ENCODE peak calls at places on chromosomes 6 and 20, in five cellular contexts. D, N, K, E and F are unnamed samples.

GRCh38 chr6:164099535-164099982 is 685.0 kb downstream of the QKI start:
- DNase-seq in D (no peak), N (no peak), K (no peak), E (no peak), F (no peak)

GRCh38 chr6:48194596-48195295 is 83.7 kb upstream of the PTCHD4 start:
- DNase-seq in D (no peak), N (no peak), K (no peak), E (no peak), F (no peak)

GRCh38 chr6:165986647-165987482 is 180.8 kb downstream of the TBXT start:
- DNase-seq in D (peak; percentile 30), N (no peak), K (no peak), E (no peak), F (no peak)

GRCh38 chr20:23149623-23150279 is 63.6 kb upstream of the CD93 start:
- DNase-seq in D (no peak), N (no peak), K (no peak), E (no peak), F (no peak)

GRCh38 chr20:32511358-32512046 is 73.6 kb downstream of the NOL4L start:
- DNase-seq in D (no peak), N (no peak), K (no peak), E (no peak), F (no peak)

GRCh38 chr6:25296217-25296905 is 17.2 kb downstream of the CARMIL1 start:
- DNase-seq in D (no peak), N (no peak), K (no peak), E (no peak), F (no peak)

GRCh38 chr20:13271977-13272975 is 51.2 kb downstream of the ISM1 start:
- DNase-seq in D (peak; percentile 9), N (no peak), K (no peak), E (no peak), F (no peak)

GRCh38 chr6:79421707-79422484 is 115.3 kb downstream of the LCA5 start:
- DNase-seq in D (peak; percentile 97), N (peak; percentile 81), K (peak; percentile 45), E (no peak), F (peak; percentile 27)

GRCh38 chr20:62617711-62618483 is 24.4 kb upstream of the SLCO4A1 start:
- DNase-seq in D (no peak), N (no peak), K (peak; percentile 57), E (peak; percentile 77), F (no peak)

GRCh38 chr6:44495036-44495901 is 107.8 kb downstream of the CDC5L start:
- DNase-seq in D (peak; percentile 37), N (no peak), K (no peak), E (no peak), F (no peak)

GRCh38 chr20:58891076-58891685 is 38.7 kb downstream of the GNAS start:
- DNase-seq in D (peak; percentile 43), N (no peak), K (peak; percentile 90), E (no peak), F (no peak)

GRCh38 chr6:157021267-157022021 is 244.3 kb downstream of the ARID1B start:
- DNase-seq in D (peak; percentile 85), N (peak; percentile 59), K (peak; percentile 93), E (peak; percentile 57), F (peak; percentile 67)

GRCh38 chr6:168116446-168116974 is 37.5 kb upstream of the FRMD1 start:
- DNase-seq in D (no peak), N (no peak), K (no peak), E (no peak), F (no peak)

GRCh38 chr20:52845044-52845443 is 127.1 kb upstream of the TSHZ2 start:
- DNase-seq in D (no peak), N (no peak), K (no peak), E (no peak), F (no peak)

GRCh38 chr20:52838510-52839241 is 133.5 kb upstream of the TSHZ2 start:
- DNase-seq in D (no peak), N (no peak), K (no peak), E (no peak), F (no peak)

DNA sequence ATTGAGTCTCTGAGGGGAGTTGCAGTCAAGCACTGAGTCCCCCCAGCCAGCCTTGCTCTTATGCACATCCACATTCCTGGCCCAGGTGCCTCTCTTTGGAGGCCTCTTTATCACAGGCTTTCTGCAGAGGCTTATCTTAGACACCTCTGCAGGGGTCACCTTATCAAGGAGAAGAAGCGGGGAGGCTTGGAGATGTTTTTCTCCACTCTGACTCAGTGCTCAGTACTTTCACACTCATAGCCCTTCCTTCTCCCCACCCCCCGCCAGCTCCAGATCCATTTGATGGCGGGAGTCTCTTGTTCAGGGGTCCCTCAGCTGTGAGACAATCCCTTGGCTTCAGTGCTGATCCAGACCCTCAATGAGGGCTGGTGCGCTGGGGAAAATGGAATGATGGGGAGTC is 132.1 kb upstream of the TSHZ2 start:
- DNase-seq in D (no peak), N (no peak), K (no peak), E (no peak), F (no peak)
- TF ChIP-seq CTCF in D (no peak), N (no peak), K (no peak), E (no peak), F (no peak)

GRCh38 chr20:50085481-50086365 is 27.2 kb downstream of the UBE2V1 start:
- DNase-seq in D (peak; percentile 71), N (peak; percentile 27), K (no peak), E (peak; percentile 47), F (no peak)
- H3K4me3 ChIP-seq in D (no peak overlapping the region), N (no peak overlapping the region), K (peak overlapping the region; percentile 32), E (peak overlapping the region; percentile 15), F (no peak overlapping the region)

DNA sequence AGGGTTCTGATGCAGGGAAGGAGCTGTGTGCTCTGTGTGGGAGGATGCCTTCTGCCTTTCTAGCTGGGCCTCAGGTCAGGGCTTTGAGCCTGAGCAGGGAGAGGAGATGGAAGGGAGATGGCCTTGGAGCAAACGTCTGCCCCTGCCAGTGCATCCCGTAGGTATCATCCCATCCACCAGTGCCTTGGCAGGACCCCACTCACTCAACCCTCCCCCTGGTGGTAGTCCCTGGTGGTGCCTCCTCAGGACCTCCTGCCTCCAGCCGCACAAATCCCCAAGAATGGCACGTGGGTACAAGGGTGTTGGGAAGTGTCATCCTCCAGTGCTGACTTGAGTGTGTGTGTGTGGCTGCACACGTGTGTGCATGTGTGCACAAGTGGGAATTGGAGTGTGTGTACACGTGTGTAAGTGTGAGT is 23.1 kb upstream of the MICB start:
- DNase-seq in D (no peak), N (no peak), K (no peak), E (no peak), F (no peak)
- TF ChIP-seq CTCF in D (peak; percentile 37), N (peak; percentile 28), K (no peak), E (no peak), F (peak; percentile 36)

GRCh38 chr6:3504354-3504753 is 47.5 kb upstream of the SLC22A23 start:
- DNase-seq in D (no peak), N (no peak), K (no peak), E (no peak), F (no peak)

GRCh38 chr6:3499603-3500002 is 42.8 kb upstream of the SLC22A23 start:
- DNase-seq in D (no peak), N (no peak), K (no peak), E (no peak), F (no peak)

GRCh38 chr6:3500262-3501001 is 43.6 kb upstream of the SLC22A23 start:
- DNase-seq in D (peak; percentile 95), N (no peak), K (no peak), E (no peak), F (no peak)

GRCh38 chr6:3504938-3505735 is 48.3 kb upstream of the SLC22A23 start:
- DNase-seq in D (peak; percentile 66), N (no peak), K (no peak), E (no peak), F (no peak)

GRCh38 chr6:3501826-3502505 is 45.1 kb upstream of the SLC22A23 start:
- DNase-seq in D (no peak), N (no peak), K (no peak), E (no peak), F (no peak)
- H3K4me3 ChIP-seq in D (no peak overlapping the region), N (no peak overlapping the region), K (no peak overlapping the region), E (no peak overlapping the region), F (no peak overlapping the region)

DNA sequence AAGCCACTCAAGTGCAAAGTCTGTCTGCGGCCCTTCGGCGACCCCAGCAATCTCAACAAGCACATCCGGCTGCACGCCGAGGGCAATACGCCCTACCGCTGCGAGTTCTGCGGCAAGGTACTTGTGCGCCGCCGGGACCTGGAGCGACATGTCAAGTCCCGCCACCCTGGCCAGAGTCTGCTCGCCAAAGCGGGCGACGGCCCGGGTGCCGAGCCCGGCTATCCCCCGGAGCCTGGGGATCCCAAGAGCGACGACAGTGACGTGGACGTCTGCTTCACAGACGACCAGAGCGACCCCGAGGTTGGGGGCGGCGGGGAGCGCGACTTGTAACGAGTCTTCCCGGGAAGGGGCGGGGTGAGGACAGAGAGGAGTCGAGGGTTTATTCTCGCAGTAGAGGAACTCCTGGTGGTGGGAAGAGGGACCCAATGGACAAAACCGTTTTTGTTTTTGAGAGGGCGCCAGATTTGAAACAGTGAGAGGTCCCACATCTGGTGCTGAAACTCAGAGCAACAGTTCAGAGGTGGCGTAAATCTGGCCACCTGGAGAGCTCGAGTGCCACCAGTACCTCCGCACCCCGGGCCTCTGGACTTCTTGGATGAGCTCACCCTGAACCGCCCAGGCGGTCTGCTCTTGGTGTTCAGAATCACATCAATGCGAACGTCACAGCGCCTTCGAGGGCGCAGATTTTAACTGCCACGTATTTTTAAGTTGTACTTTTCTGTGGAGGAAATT is 8.0 kb downstream of the PRDM13 start:
- DNase-seq in D (no peak), N (no peak), K (no peak), E (no peak), F (no peak)
- TF ChIP-seq CTCF in D (no peak), N (no peak), K (no peak), E (no peak), F (no peak)

GRCh38 chr20:25054995-25055629 is 2.8 kb downstream of the ACSS1 start:
- DNase-seq in D (peak; percentile 58), N (no peak), K (no peak), E (no peak), F (no peak)
- H3K4me3 ChIP-seq in D (no peak overlapping the region), N (no peak overlapping the region), K (no peak overlapping the region), E (no peak overlapping the region), F (no peak overlapping the region)

GRCh38 chr20:7858851-7859250 is 81.4 kb downstream of the HAO1 start:
- DNase-seq in D (no peak), N (no peak), K (no peak), E (no peak), F (no peak)

GRCh38 chr20:7853493-7853892 is 86.8 kb downstream of the HAO1 start:
- DNase-seq in D (peak; percentile 63), N (no peak), K (no peak), E (no peak), F (no peak)

GRCh38 chr20:7856756-7857155 is 83.5 kb downstream of the HAO1 start:
- DNase-seq in D (peak; percentile 76), N (no peak), K (no peak), E (peak; percentile 5), F (peak; percentile 14)

GRCh38 chr20:7855545-7855944 is 84.7 kb downstream of the HAO1 start:
- DNase-seq in D (no peak), N (no peak), K (no peak), E (no peak), F (no peak)

DNA sequence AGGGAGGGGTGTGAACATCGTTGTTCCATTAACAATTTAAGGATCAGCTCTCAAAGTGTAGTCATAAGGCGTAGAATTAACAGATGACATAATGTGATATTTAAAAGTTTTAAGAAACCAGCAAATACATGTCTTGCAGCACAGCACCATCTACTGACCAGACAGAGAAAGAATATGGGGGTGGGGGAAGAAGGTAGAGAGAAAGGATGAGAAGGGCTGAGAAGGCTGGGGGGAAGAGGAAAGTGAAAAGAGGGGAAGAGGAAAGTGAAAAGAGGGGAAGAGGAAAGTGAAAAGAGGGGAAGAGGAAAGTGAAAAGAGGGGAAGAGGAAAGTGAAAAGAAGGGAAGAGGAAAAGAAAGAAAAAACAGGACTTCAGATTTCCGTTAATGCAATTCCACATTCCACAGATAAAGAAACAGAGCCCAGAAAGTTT is 80.9 kb downstream of the HAO1 start:
- DNase-seq in D (peak; percentile 79), N (no peak), K (no peak), E (peak; percentile 1), F (peak; percentile 32)
- TF ChIP-seq CTCF in D (peak; percentile 74), N (peak; percentile 78), K (peak; percentile 47), E (peak; percentile 1), F (peak; percentile 76)

GRCh38 chr6:100456178-100456880 is 8.4 kb downstream of the SIM1 start:
- DNase-seq in D (no peak), N (no peak), K (no peak), E (no peak), F (no peak)
- H3K4me3 ChIP-seq in D (no peak overlapping the region), N (no peak overlapping the region), K (no peak overlapping the region), E (no peak overlapping the region), F (no peak overlapping the region)